ENCODE peak calls at places on chromosome 10, in nine cellular contexts. H, S, I, T, X, B, K, V and Z are unnamed samples.

GRCh38 chr10:3761916-3762708 is 22.9 kb downstream of the KLF6 start:
- DNase-seq in H (no peak), S (peak; percentile 21), I (no peak), T (peak; percentile 73), X (peak; percentile 27), B (no peak), K (no peak), V (no peak), Z (no peak)

GRCh38 chr10:83680470-83680891 is 458.8 kb upstream of the GHITM start:
- DNase-seq in H (no peak), S (no peak), I (no peak), T (no peak), X (no peak), B (no peak), K (no peak), V (no peak), Z (no peak)

GRCh38 chr10:110399163-110400094 is 94.7 kb upstream of the SMNDC1 start:
- DNase-seq in H (no peak), S (peak; percentile 98), I (peak; percentile 33), T (peak; percentile 79), X (no peak), B (no peak), K (no peak), V (no peak), Z (peak; percentile 79)

GRCh38 chr10:132793871-132794849 is 8.2 kb upstream of the NKX6-2 start:
- DNase-seq in H (no peak), S (peak; percentile 36), I (no peak), T (no peak), X (no peak), B (no peak), K (no peak), V (no peak), Z (no peak)

GRCh38 chr10:6136215-6137201 is 47.7 kb downstream of the RBM17 start:
- DNase-seq in H (peak; percentile 48), S (no peak), I (no peak), T (no peak), X (no peak), B (peak; percentile 12), K (no peak), V (no peak), Z (no peak)

GRCh38 chr10:61752111-61753011 is 89.6 kb downstream of the CABCOCO1 start:
- DNase-seq in H (no peak), S (no peak), I (no peak), T (no peak), X (no peak), B (no peak), K (no peak), V (no peak), Z (no peak)

GRCh38 chr10:61606971-61607907 is 55.5 kb upstream of the CABCOCO1 start:
- DNase-seq in H (no peak), S (peak; percentile 35), I (no peak), T (peak; percentile 14), X (no peak), B (no peak), K (no peak), V (no peak), Z (no peak)

GRCh38 chr10:80410122-80410521 is 1.8 kb downstream of the PRXL2A start:
- DNase-seq in H (no peak), S (no peak), I (no peak), T (no peak), X (peak; percentile 85), B (no peak), K (peak; percentile 66), V (no peak), Z (no peak)

GRCh38 chr10:22229756-22230330 is 12.0 kb upstream of the EBLN1 start:
- DNase-seq in H (no peak), S (no peak), I (no peak), T (no peak), X (no peak), B (no peak), K (no peak), V (no peak), Z (no peak)

GRCh38 chr10:108911814-108912541 is 1011.3 kb downstream of the XPNPEP1 start:
- DNase-seq in H (peak; percentile 81), S (peak; percentile 68), I (peak; percentile 27), T (peak; percentile 3), X (peak; percentile 52), B (peak; percentile 73), K (peak; percentile 47), V (no peak), Z (peak; percentile 8)

GRCh38 chr10:133128126-133129081 is 31.6 kb upstream of the KNDC1 start:
- DNase-seq in H (peak; percentile 49), S (no peak), I (no peak), T (no peak), X (peak; percentile 44), B (no peak), K (peak; percentile 5), V (no peak), Z (no peak)

GRCh38 chr10:54681136-54681535 is 119.9 kb downstream of the PCDH15 start:
- DNase-seq in H (no peak), S (no peak), I (no peak), T (no peak), X (no peak), B (no peak), K (no peak), V (no peak), Z (no peak)

GRCh38 chr10:124092270-124093075 is 925 bp downstream of the CHST15 start:
- DNase-seq in H (peak; percentile 87), S (peak; percentile 39), I (peak; percentile 73), T (no peak), X (peak; percentile 72), B (peak; percentile 42), K (peak; percentile 77), V (peak; percentile 40), Z (peak; percentile 69)

GRCh38 chr10:104332243-104333036 is 5.8 kb downstream of the ITPRIP start:
- DNase-seq in H (peak; percentile 50), S (no peak), I (no peak), T (no peak), X (peak; percentile 38), B (no peak), K (no peak), V (no peak), Z (no peak)
- H3K4me1 ChIP-seq in H (peaks cover 100% of the 10 kb centered on the region), S (peaks cover 81% of the 10 kb centered on the region), I (peaks cover 87% of the 10 kb centered on the region), T (peaks cover 75% of the 10 kb centered on the region), X (no peaks in the 10 kb centered on the region), B (peaks cover 42% of the 10 kb centered on the region), K (peaks cover 71% of the 10 kb centered on the region), V (peaks cover 47% of the 10 kb centered on the region), Z (peaks cover 44% of the 10 kb centered on the region)

DNA sequence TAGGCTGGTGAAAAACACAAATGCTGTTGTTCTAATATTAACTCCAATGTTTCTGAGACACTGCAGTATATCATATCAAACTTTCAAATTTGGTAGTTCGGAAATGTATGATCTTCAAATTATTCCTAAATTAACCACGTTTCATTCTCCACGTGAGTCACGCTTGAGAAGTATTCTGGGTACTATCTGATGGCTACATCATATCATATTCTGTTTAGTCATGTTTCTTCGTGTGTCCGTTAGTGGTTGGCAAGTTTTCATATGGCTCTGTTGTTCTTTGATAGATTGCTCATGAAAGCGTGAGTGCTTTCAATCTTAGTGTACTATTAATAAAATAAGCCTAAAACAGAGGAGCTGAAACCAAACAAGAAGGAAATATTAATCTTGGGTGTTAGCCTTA is 145.7 kb downstream of the NSUN6 start:
- DNase-seq in H (no peak), S (no peak), I (no peak), T (no peak), X (no peak), B (no peak), K (no peak), V (no peak), Z (no peak)
- TF ChIP-seq POLR2A in H (no peak), S (no peak), I (no peak), T (no peak), X (no peak), B (no peak), K (no peak), V (no peak), Z (no peak)

GRCh38 chr10:112986791-112987190 is 36.7 kb downstream of the TCF7L2 start:
- DNase-seq in H (no peak), S (no peak), I (no peak), T (no peak), X (no peak), B (no peak), K (no peak), V (no peak), Z (no peak)

GRCh38 chr10:112991888-112992491 is 41.9 kb downstream of the TCF7L2 start:
- DNase-seq in H (no peak), S (no peak), I (no peak), T (peak; percentile 47), X (no peak), B (no peak), K (no peak), V (peak; percentile 32), Z (no peak)

GRCh38 chr10:112990271-112990670 is 40.2 kb downstream of the TCF7L2 start:
- DNase-seq in H (no peak), S (no peak), I (no peak), T (no peak), X (no peak), B (no peak), K (no peak), V (no peak), Z (no peak)

GRCh38 chr10:112985701-112986510 is 35.9 kb downstream of the TCF7L2 start:
- DNase-seq in H (no peak), S (no peak), I (no peak), T (no peak), X (no peak), B (no peak), K (no peak), V (no peak), Z (no peak)

GRCh38 chr10:112988839-112989406 is 38.9 kb downstream of the TCF7L2 start:
- DNase-seq in H (no peak), S (no peak), I (no peak), T (no peak), X (no peak), B (no peak), K (no peak), V (no peak), Z (peak; percentile 31)
- H3K4me1 ChIP-seq in H (peaks cover 62% of the 10 kb centered on the region), S (peaks cover 44% of the 10 kb centered on the region), I (peaks cover 27% of the 10 kb centered on the region), T (peaks cover 46% of the 10 kb centered on the region), X (peaks cover 6% of the 10 kb centered on the region), B (peaks cover 12% of the 10 kb centered on the region), K (peaks cover 13% of the 10 kb centered on the region), V (no peaks in the 10 kb centered on the region), Z (peaks cover 41% of the 10 kb centered on the region)

DNA sequence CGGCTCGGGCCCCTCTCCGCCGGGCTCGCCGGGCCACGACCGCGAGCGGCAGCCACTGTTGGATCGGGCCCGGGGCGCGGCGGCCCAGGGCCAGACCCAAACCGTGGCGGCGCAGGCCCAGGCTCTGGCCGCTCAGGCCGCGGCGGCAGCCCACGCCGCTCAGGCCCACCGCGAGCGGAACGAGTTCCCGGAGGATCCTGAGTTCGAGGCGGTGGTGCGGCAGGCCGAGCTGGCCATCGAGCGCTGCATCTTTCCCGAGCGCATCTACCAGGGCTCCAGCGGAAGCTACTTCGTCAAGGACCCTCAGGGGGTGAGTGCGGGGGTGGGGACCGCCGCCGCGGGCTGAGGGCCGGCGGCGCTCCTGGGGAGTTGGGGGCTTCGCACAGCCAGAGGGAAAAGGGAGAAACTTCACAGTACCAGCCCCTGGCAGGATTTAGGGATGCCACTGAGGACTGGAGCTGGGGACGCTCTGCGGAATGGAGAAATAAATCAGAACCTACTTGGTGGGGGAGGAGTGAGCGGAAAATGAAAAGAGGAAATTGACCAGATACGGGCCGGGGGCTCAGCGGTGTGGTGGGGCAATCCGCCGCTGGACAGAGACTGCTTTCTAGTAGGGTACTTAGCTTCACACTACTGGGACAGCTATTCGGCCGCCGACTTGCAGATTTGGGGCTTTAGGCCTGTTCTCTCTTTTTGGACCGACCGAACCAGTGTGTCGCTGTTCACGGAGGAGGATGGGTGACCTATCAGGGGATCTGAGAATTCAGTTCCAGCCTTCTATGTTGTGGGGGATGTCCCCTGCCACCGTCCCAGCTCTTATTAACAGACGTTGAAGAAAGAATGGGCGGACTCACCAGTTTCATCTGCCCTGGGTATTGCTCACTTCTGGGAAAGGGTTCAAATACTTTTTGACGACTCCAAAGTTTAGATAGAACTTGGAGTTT is 669 bp downstream of the PI4K2A start:
- DNase-seq in H (peak; percentile 71), S (no peak), I (peak; percentile 17), T (no peak), X (peak; percentile 50), B (peak; percentile 16), K (peak; percentile 31), V (peak; percentile 5), Z (peak; percentile 54)
- TF ChIP-seq POLR2A in H (no peak), S (no peak), I (no peak), T (no peak), X (peak; percentile 22), B (no peak), K (no peak), V (no peak), Z (peak; percentile 36)